ENCODE peak calls at places on chromosomes 4 and X, in four cellular contexts. Q, L, Y and X are unnamed samples.
A peak's percentile ranks its signal among the peaks of the same experiment; 100 is the strongest.

GRCh38 chr4:151730003-151730559 is 30.7 kb downstream of the GATB start:
- DNase-seq in Q (peak; percentile 69), Y (no peak), L (no peak), X (no peak)

GRCh38 chrX:7446815-7447214 is 298.9 kb upstream of the PUDP start:
- DNase-seq in Q (no peak), L (no peak), Y (no peak), X (no peak)

GRCh38 chrX:107571296-107571998 is 56.9 kb upstream of the PRPS1 start:
- DNase-seq in Y (peak; percentile 49), Q (peak; percentile 86), L (peak; percentile 14), X (no peak)

GRCh38 chr4:69591374-69591773 is 48.1 kb downstream of the UGT2A2 start:
- DNase-seq in L (no peak), Q (no peak), Y (no peak), X (no peak)

GRCh38 chrX:38050806-38051205 is 44.5 kb downstream of the SYTL5 start:
- DNase-seq in Q (no peak), Y (no peak), L (no peak), X (no peak)

GRCh38 chr4:109157205-109157604 is 145.3 kb downstream of the COL25A1 start:
- DNase-seq in Y (no peak), Q (no peak), L (no peak), X (no peak)

GRCh38 chr4:108116423-108117168 is 52.1 kb downstream of the LEF1 start:
- DNase-seq in Y (no peak), L (no peak), Q (no peak), X (no peak)

GRCh38 chrX:120426599-120426998 is 42.5 kb downstream of the LAMP2 start:
- DNase-seq in Q (no peak), Y (no peak), L (no peak), X (no peak)

GRCh38 chr4:67288964-67289363 is 256.3 kb downstream of the CENPC start:
- DNase-seq in L (no peak), Q (peak; percentile 10), Y (no peak), X (no peak)